ENCODE peak calls at places on chromosome 18, in six cellular contexts. One of them, this sample, is unnamed.

GRCh38 chr18:76338088-76338487 is 157.0 kb downstream of the ZNF516 start:
- DNase-seq in CD8-positive, alpha-beta T cell: no peak
- DNase-seq in amniotic epithelial cell: no peak
- DNase-seq in activated CD8-positive, alpha-beta memory T cell treated with anti-CD3 and anti-CD28 coated beads, Interleukin-2, amount 50 U/mL, for 48 hours: no peak
- DNase-seq in A549: no peak
- DNase-seq in lung microvascular endothelial cell: no peak
- DNase-seq in this sample: no peak

GRCh38 chr18:32884543-32884942 is 111.7 kb upstream of the KLHL14 start:
- DNase-seq in CD8-positive, alpha-beta T cell: no peak
- DNase-seq in amniotic epithelial cell: no peak
- DNase-seq in activated CD8-positive, alpha-beta memory T cell treated with anti-CD3 and anti-CD28 coated beads, Interleukin-2, amount 50 U/mL, for 48 hours: no peak
- DNase-seq in A549: no peak
- DNase-seq in lung microvascular endothelial cell: no peak
- DNase-seq in this sample: no peak

GRCh38 chr18:67997496-67997895 is 481.0 kb upstream of the DSEL start:
- DNase-seq in CD8-positive, alpha-beta T cell: no peak
- DNase-seq in amniotic epithelial cell: no peak
- DNase-seq in activated CD8-positive, alpha-beta memory T cell treated with anti-CD3 and anti-CD28 coated beads, Interleukin-2, amount 50 U/mL, for 48 hours: no peak
- DNase-seq in A549: no peak
- DNase-seq in lung microvascular endothelial cell: no peak
- DNase-seq in this sample: no peak

GRCh38 chr18:48020337-48021250 is 90.1 kb upstream of the SMAD2 start:
- DNase-seq in CD8-positive, alpha-beta T cell: no peak
- DNase-seq in amniotic epithelial cell: no peak
- DNase-seq in activated CD8-positive, alpha-beta memory T cell treated with anti-CD3 and anti-CD28 coated beads, Interleukin-2, amount 50 U/mL, for 48 hours: peak; percentile 42
- DNase-seq in A549: no peak
- DNase-seq in lung microvascular endothelial cell: no peak
- DNase-seq in this sample: no peak

GRCh38 chr18:653512-653911 is 3.9 kb upstream of the TYMS start:
- DNase-seq in CD8-positive, alpha-beta T cell: no peak
- DNase-seq in amniotic epithelial cell: no peak
- DNase-seq in activated CD8-positive, alpha-beta memory T cell treated with anti-CD3 and anti-CD28 coated beads, Interleukin-2, amount 50 U/mL, for 48 hours: no peak
- DNase-seq in A549: no peak
- DNase-seq in lung microvascular endothelial cell: no peak
- DNase-seq in this sample: no peak

GRCh38 chr18:75104483-75104882 is 104.5 kb downstream of the PTGR3 start:
- DNase-seq in CD8-positive, alpha-beta T cell: no peak
- DNase-seq in amniotic epithelial cell: no peak
- DNase-seq in activated CD8-positive, alpha-beta memory T cell treated with anti-CD3 and anti-CD28 coated beads, Interleukin-2, amount 50 U/mL, for 48 hours: peak; percentile 3
- DNase-seq in A549: no peak
- DNase-seq in lung microvascular endothelial cell: no peak
- DNase-seq in this sample: no peak

GRCh38 chr18:63158676-63159291 is 160.8 kb downstream of the BCL2 start:
- DNase-seq in CD8-positive, alpha-beta T cell: no peak
- DNase-seq in amniotic epithelial cell: no peak
- DNase-seq in activated CD8-positive, alpha-beta memory T cell treated with anti-CD3 and anti-CD28 coated beads, Interleukin-2, amount 50 U/mL, for 48 hours: no peak
- DNase-seq in A549: no peak
- DNase-seq in lung microvascular endothelial cell: no peak
- DNase-seq in this sample: no peak

GRCh38 chr18:69097349-69097748 is 299.5 kb downstream of the CCDC102B start:
- DNase-seq in CD8-positive, alpha-beta T cell: no peak
- DNase-seq in amniotic epithelial cell: no peak
- DNase-seq in activated CD8-positive, alpha-beta memory T cell treated with anti-CD3 and anti-CD28 coated beads, Interleukin-2, amount 50 U/mL, for 48 hours: no peak
- DNase-seq in A549: no peak
- DNase-seq in lung microvascular endothelial cell: no peak
- DNase-seq in this sample: no peak

GRCh38 chr18:68942230-68942629 is 144.3 kb downstream of the CCDC102B start:
- DNase-seq in CD8-positive, alpha-beta T cell: no peak
- DNase-seq in amniotic epithelial cell: no peak
- DNase-seq in activated CD8-positive, alpha-beta memory T cell treated with anti-CD3 and anti-CD28 coated beads, Interleukin-2, amount 50 U/mL, for 48 hours: no peak
- DNase-seq in A549: no peak
- DNase-seq in lung microvascular endothelial cell: no peak
- DNase-seq in this sample: no peak

GRCh38 chr18:49842656-49843055 is 29.3 kb upstream of the ACAA2 start:
- DNase-seq in CD8-positive, alpha-beta T cell: no peak
- DNase-seq in amniotic epithelial cell: no peak
- DNase-seq in activated CD8-positive, alpha-beta memory T cell treated with anti-CD3 and anti-CD28 coated beads, Interleukin-2, amount 50 U/mL, for 48 hours: no peak
- DNase-seq in A549: no peak
- DNase-seq in lung microvascular endothelial cell: no peak
- DNase-seq in this sample: no peak

GRCh38 chr18:48832961-48833700 is 117.6 kb downstream of the SMAD7 start:
- DNase-seq in CD8-positive, alpha-beta T cell: no peak
- DNase-seq in amniotic epithelial cell: no peak
- DNase-seq in activated CD8-positive, alpha-beta memory T cell treated with anti-CD3 and anti-CD28 coated beads, Interleukin-2, amount 50 U/mL, for 48 hours: peak; percentile 55
- DNase-seq in A549: peak; percentile 46
- DNase-seq in lung microvascular endothelial cell: peak; percentile 46
- DNase-seq in this sample: peak; percentile 50

GRCh38 chr18:70673834-70674233 is 385.0 kb downstream of the SOCS6 start:
- DNase-seq in CD8-positive, alpha-beta T cell: no peak
- DNase-seq in amniotic epithelial cell: no peak
- DNase-seq in activated CD8-positive, alpha-beta memory T cell treated with anti-CD3 and anti-CD28 coated beads, Interleukin-2, amount 50 U/mL, for 48 hours: no peak
- DNase-seq in A549: no peak
- DNase-seq in lung microvascular endothelial cell: no peak
- DNase-seq in this sample: no peak

GRCh38 chr18:25223211-25223610 is 128.8 kb downstream of the ZNF521 start:
- DNase-seq in CD8-positive, alpha-beta T cell: no peak
- DNase-seq in amniotic epithelial cell: no peak
- DNase-seq in activated CD8-positive, alpha-beta memory T cell treated with anti-CD3 and anti-CD28 coated beads, Interleukin-2, amount 50 U/mL, for 48 hours: no peak
- DNase-seq in A549: no peak
- DNase-seq in lung microvascular endothelial cell: no peak
- DNase-seq in this sample: no peak

GRCh38 chr18:45526120-45526841 is 89.0 kb upstream of the SLC14A2 start:
- DNase-seq in CD8-positive, alpha-beta T cell: no peak
- DNase-seq in amniotic epithelial cell: peak; percentile 11
- DNase-seq in activated CD8-positive, alpha-beta memory T cell treated with anti-CD3 and anti-CD28 coated beads, Interleukin-2, amount 50 U/mL, for 48 hours: no peak
- DNase-seq in A549: no peak
- DNase-seq in lung microvascular endothelial cell: no peak
- DNase-seq in this sample: peak; percentile 25

GRCh38 chr18:69795785-69796184 is 151.9 kb downstream of the CD226 start:
- DNase-seq in CD8-positive, alpha-beta T cell: no peak
- DNase-seq in amniotic epithelial cell: no peak
- DNase-seq in activated CD8-positive, alpha-beta memory T cell treated with anti-CD3 and anti-CD28 coated beads, Interleukin-2, amount 50 U/mL, for 48 hours: no peak
- DNase-seq in A549: no peak
- DNase-seq in lung microvascular endothelial cell: no peak
- DNase-seq in this sample: peak; percentile 14

GRCh38 chr18:32930695-32931301 is 158.0 kb upstream of the KLHL14 start:
- DNase-seq in CD8-positive, alpha-beta T cell: no peak
- DNase-seq in amniotic epithelial cell: peak; percentile 60
- DNase-seq in activated CD8-positive, alpha-beta memory T cell treated with anti-CD3 and anti-CD28 coated beads, Interleukin-2, amount 50 U/mL, for 48 hours: no peak
- DNase-seq in A549: peak; percentile 27
- DNase-seq in lung microvascular endothelial cell: peak; percentile 67
- DNase-seq in this sample: peak; percentile 69

GRCh38 chr18:59142274-59142673 is 2.6 kb downstream of the SEC11C start:
- DNase-seq in CD8-positive, alpha-beta T cell: no peak
- DNase-seq in amniotic epithelial cell: no peak
- DNase-seq in activated CD8-positive, alpha-beta memory T cell treated with anti-CD3 and anti-CD28 coated beads, Interleukin-2, amount 50 U/mL, for 48 hours: no peak
- DNase-seq in A549: no peak
- DNase-seq in lung microvascular endothelial cell: no peak
- DNase-seq in this sample: no peak

GRCh38 chr18:62735387-62735786 is 20.0 kb downstream of the PHLPP1 start:
- DNase-seq in CD8-positive, alpha-beta T cell: no peak
- DNase-seq in amniotic epithelial cell: no peak
- DNase-seq in activated CD8-positive, alpha-beta memory T cell treated with anti-CD3 and anti-CD28 coated beads, Interleukin-2, amount 50 U/mL, for 48 hours: no peak
- DNase-seq in A549: no peak
- DNase-seq in lung microvascular endothelial cell: no peak
- DNase-seq in this sample: no peak

GRCh38 chr18:77110936-77111335 is 21.6 kb downstream of the MBP start:
- DNase-seq in CD8-positive, alpha-beta T cell: no peak
- DNase-seq in amniotic epithelial cell: no peak
- DNase-seq in activated CD8-positive, alpha-beta memory T cell treated with anti-CD3 and anti-CD28 coated beads, Interleukin-2, amount 50 U/mL, for 48 hours: peak; percentile 44
- DNase-seq in A549: no peak
- DNase-seq in lung microvascular endothelial cell: no peak
- DNase-seq in this sample: no peak

GRCh38 chr18:32446780-32447179 is 23.9 kb downstream of the GAREM1 start:
- DNase-seq in CD8-positive, alpha-beta T cell: no peak
- DNase-seq in amniotic epithelial cell: no peak
- DNase-seq in activated CD8-positive, alpha-beta memory T cell treated with anti-CD3 and anti-CD28 coated beads, Interleukin-2, amount 50 U/mL, for 48 hours: no peak
- DNase-seq in A549: no peak
- DNase-seq in lung microvascular endothelial cell: no peak
- DNase-seq in this sample: no peak

GRCh38 chr18:57025525-57025924 is 121.4 kb upstream of the BOD1L2 start:
- DNase-seq in CD8-positive, alpha-beta T cell: no peak
- DNase-seq in amniotic epithelial cell: peak; percentile 38
- DNase-seq in activated CD8-positive, alpha-beta memory T cell treated with anti-CD3 and anti-CD28 coated beads, Interleukin-2, amount 50 U/mL, for 48 hours: no peak
- DNase-seq in A549: no peak
- DNase-seq in lung microvascular endothelial cell: no peak
- DNase-seq in this sample: no peak

GRCh38 chr18:2853173-2853925 is 6.5 kb downstream of the EMILIN2 start:
- DNase-seq in CD8-positive, alpha-beta T cell: no peak
- DNase-seq in amniotic epithelial cell: no peak
- DNase-seq in activated CD8-positive, alpha-beta memory T cell treated with anti-CD3 and anti-CD28 coated beads, Interleukin-2, amount 50 U/mL, for 48 hours: no peak
- DNase-seq in A549: no peak
- DNase-seq in lung microvascular endothelial cell: no peak
- DNase-seq in this sample: no peak

GRCh38 chr18:9321017-9321452 is 13.5 kb upstream of the TWSG1 start:
- DNase-seq in CD8-positive, alpha-beta T cell: no peak
- DNase-seq in amniotic epithelial cell: peak; percentile 94
- DNase-seq in activated CD8-positive, alpha-beta memory T cell treated with anti-CD3 and anti-CD28 coated beads, Interleukin-2, amount 50 U/mL, for 48 hours: no peak
- DNase-seq in A549: no peak
- DNase-seq in lung microvascular endothelial cell: peak; percentile 92
- DNase-seq in this sample: peak; percentile 68

GRCh38 chr18:55422456-55423185 is 165.4 kb downstream of the TCF4 start:
- DNase-seq in CD8-positive, alpha-beta T cell: no peak
- DNase-seq in amniotic epithelial cell: no peak
- DNase-seq in activated CD8-positive, alpha-beta memory T cell treated with anti-CD3 and anti-CD28 coated beads, Interleukin-2, amount 50 U/mL, for 48 hours: no peak
- DNase-seq in A549: no peak
- DNase-seq in lung microvascular endothelial cell: peak; percentile 74
- DNase-seq in this sample: no peak

GRCh38 chr18:42141439-42141838 is 186.4 kb downstream of the PIK3C3 start:
- DNase-seq in CD8-positive, alpha-beta T cell: no peak
- DNase-seq in amniotic epithelial cell: peak; percentile 58
- DNase-seq in activated CD8-positive, alpha-beta memory T cell treated with anti-CD3 and anti-CD28 coated beads, Interleukin-2, amount 50 U/mL, for 48 hours: no peak
- DNase-seq in A549: peak; percentile 9
- DNase-seq in lung microvascular endothelial cell: no peak
- DNase-seq in this sample: peak; percentile 22

GRCh38 chr18:23970161-23971153 is 44.1 kb upstream of the TTC39C start:
- DNase-seq in CD8-positive, alpha-beta T cell: peak; percentile 64
- DNase-seq in amniotic epithelial cell: no peak
- DNase-seq in activated CD8-positive, alpha-beta memory T cell treated with anti-CD3 and anti-CD28 coated beads, Interleukin-2, amount 50 U/mL, for 48 hours: no peak
- DNase-seq in A549: no peak
- DNase-seq in lung microvascular endothelial cell: no peak
- DNase-seq in this sample: no peak

GRCh38 chr18:986552-986951 is 81.9 kb downstream of the ADCYAP1 start:
- DNase-seq in CD8-positive, alpha-beta T cell: no peak
- DNase-seq in amniotic epithelial cell: peak; percentile 66
- DNase-seq in activated CD8-positive, alpha-beta memory T cell treated with anti-CD3 and anti-CD28 coated beads, Interleukin-2, amount 50 U/mL, for 48 hours: no peak
- DNase-seq in A549: no peak
- DNase-seq in lung microvascular endothelial cell: no peak
- DNase-seq in this sample: no peak

GRCh38 chr18:51578403-51578980 is 381.0 kb upstream of the MEX3C start:
- DNase-seq in CD8-positive, alpha-beta T cell: no peak
- DNase-seq in amniotic epithelial cell: no peak
- DNase-seq in activated CD8-positive, alpha-beta memory T cell treated with anti-CD3 and anti-CD28 coated beads, Interleukin-2, amount 50 U/mL, for 48 hours: no peak
- DNase-seq in A549: no peak
- DNase-seq in lung microvascular endothelial cell: no peak
- DNase-seq in this sample: no peak

GRCh38 chr18:37403100-37403781 is 162.4 kb downstream of the CELF4 start:
- DNase-seq in CD8-positive, alpha-beta T cell: no peak
- DNase-seq in amniotic epithelial cell: peak; percentile 31
- DNase-seq in activated CD8-positive, alpha-beta memory T cell treated with anti-CD3 and anti-CD28 coated beads, Interleukin-2, amount 50 U/mL, for 48 hours: no peak
- DNase-seq in A549: no peak
- DNase-seq in lung microvascular endothelial cell: no peak
- DNase-seq in this sample: peak; percentile 73